ENCODE peak calls at places on chromosomes 11 and 22, in ten cellular contexts. H is spleen, D is GM12878, N is lower leg skin, G is body of pancreas, E is stomach, P is uterus, U is A549, B is sigmoid colon, V is K562. O is an unnamed sample.

GRCh38 chr11:122816701-122817100 is 21.6 kb upstream of the CRTAM start:
- DNase-seq in N (no peak), D (no peak), E (no peak), B (no peak), U (no peak), G (no peak), V (no peak), P (no peak), H (no peak), O (no peak)

GRCh38 chr22:50445071-50445879 is 29.6 kb downstream of the SBF1 start:
- DNase-seq in U (no peak), B (no peak), G (no peak), V (no peak), N (no peak), D (no peak), H (no peak), P (no peak), E (peak), O (no peak)

GRCh38 chr22:38736257-38736570 is 19.6 kb downstream of the SUN2 start:
- DNase-seq in B (no peak), V (no peak), U (no peak), N (no peak), D (no peak), P (no peak), H (no peak), G (no peak), E (no peak), O (no peak)

GRCh38 chr22:39013923-39014722 is at the start of gene APOBEC3C:
- DNase-seq in D (peak), G (peak), P (peak), U (peak), B (peak), E (peak), H (peak), N (peak), V (peak), O (peak)

GRCh38 chr22:45163074-45163416 is 680 bp upstream of the NUP50 start:
- DNase-seq in N (no peak), P (no peak), D (no peak), B (peak), V (peak), G (peak), E (no peak), U (peak), H (no peak), O (peak)

GRCh38 chr11:18171377-18172000 is 1.1 kb upstream of the MRGPRX4 start:
- DNase-seq in U (peak), B (no peak), G (no peak), P (no peak), H (no peak), D (no peak), N (no peak), V (peak), E (no peak), O (no peak)

GRCh38 chr11:72038491-72038890 is 39.8 kb downstream of the IL18BP start:
- DNase-seq in E (peak), N (peak), B (peak), P (peak), H (no peak), U (no peak), G (peak), V (peak), D (no peak), O (peak)

GRCh38 chr22:35409783-35410662 is 10.1 kb downstream of the MCM5 start:
- DNase-seq in U (no peak), B (no peak), N (no peak), V (no peak), G (no peak), P (no peak), D (peak), E (no peak), H (peak), O (no peak)

GRCh38 chr11:10348650-10349280 is 43.9 kb downstream of the ADM start:
- DNase-seq in H (no peak), D (no peak), U (no peak), B (no peak), E (no peak), G (no peak), N (no peak), P (no peak), V (no peak), O (no peak)

GRCh38 chr22:38820021-38820420 is 23.8 kb downstream of the NPTXR start:
- DNase-seq in V (no peak), P (no peak), H (no peak), D (no peak), U (no peak), G (no peak), E (no peak), N (no peak), B (no peak), O (no peak)

GRCh38 chr11:115146425-115146824 is 357.8 kb downstream of the CADM1 start:
- DNase-seq in V (no peak), U (no peak), B (no peak), H (no peak), N (no peak), D (no peak), E (no peak), G (no peak), P (no peak), O (no peak)

GRCh38 chr22:25488244-25489020 is 76.0 kb upstream of the GRK3 start:
- DNase-seq in B (no peak), G (peak), N (no peak), U (peak), D (peak), H (no peak), V (no peak), P (peak), E (peak), O (no peak)

GRCh38 chr11:17718510-17718962 is 835 bp upstream of the MYOD1 start:
- DNase-seq in P (no peak), B (no peak), V (no peak), D (no peak), H (no peak), N (no peak), G (no peak), E (no peak), U (no peak), O (no peak)

GRCh38 chr11:10742460-10743208 is 8.4 kb upstream of the CTR9 start:
- DNase-seq in D (no peak), G (no peak), E (no peak), P (peak), U (no peak), H (no peak), V (peak), B (no peak), N (no peak), O (peak)

GRCh38 chr11:64842851-64843841 is 1.3 kb downstream of the CDC42BPG start:
- DNase-seq in D (no peak), G (peak), B (no peak), E (peak), H (peak), V (peak), P (no peak), U (peak), N (no peak), O (no peak)

GRCh38 chr11:72553748-72554147 is 119.4 kb upstream of the CLPB start:
- DNase-seq in D (no peak), B (no peak), V (peak), H (no peak), E (no peak), P (no peak), U (no peak), N (peak), G (no peak), O (peak)

GRCh38 chr22:43113516-43114251 is 3.1 kb downstream of the BIK start:
- DNase-seq in G (peak), U (no peak), B (no peak), H (no peak), N (no peak), E (peak), V (no peak), D (no peak), P (no peak), O (no peak)

GRCh38 chr11:61027141-61027840 is 55.8 kb downstream of the CD6 start:
- DNase-seq in P (no peak), B (peak), U (no peak), N (no peak), E (no peak), V (no peak), H (no peak), D (no peak), G (no peak), O (no peak)

GRCh38 chr22:21760640-21761039 is 25.0 kb upstream of the YPEL1 start:
- DNase-seq in H (no peak), D (no peak), B (no peak), V (peak), N (no peak), P (no peak), E (no peak), U (no peak), G (no peak), O (no peak)

GRCh38 chr11:19553683-19554333 is 158.8 kb upstream of the NAV2 start:
- DNase-seq in D (no peak), B (peak), G (peak), H (peak), V (peak), P (peak), N (peak), U (peak), E (peak), O (peak)

GRCh38 chr22:39514373-39514973 is 5.9 kb upstream of the ATF4 start:
- DNase-seq in U (peak), H (no peak), P (peak), V (no peak), D (no peak), E (peak), G (no peak), B (no peak), N (no peak), O (peak)

GRCh38 chr11:16784097-16784496 is 45.6 kb downstream of the C11orf58 start:
- DNase-seq in E (no peak), V (no peak), B (no peak), P (no peak), N (no peak), H (no peak), U (no peak), D (no peak), G (no peak), O (no peak)

GRCh38 chr11:10659339-10660216 is 34.0 kb downstream of the IRAG1 start:
- DNase-seq in V (peak), G (peak), D (no peak), P (peak), U (peak), B (peak), H (no peak), N (peak), E (no peak), O (peak)

GRCh38 chr11:34600339-34601084 is 20.4 kb upstream of the EHF start:
- DNase-seq in G (peak), H (no peak), D (no peak), U (peak), N (no peak), P (no peak), E (peak), B (no peak), V (peak), O (no peak)

GRCh38 chr11:75174781-75175370 is 24.0 kb downstream of the SLCO2B1 start:
- DNase-seq in P (peak), D (no peak), U (no peak), G (no peak), E (no peak), H (no peak), B (peak), N (no peak), V (no peak), O (no peak)

GRCh38 chr11:12167098-12167999 is 57.0 kb downstream of the MICAL2 start:
- DNase-seq in U (peak), G (no peak), P (no peak), H (no peak), N (peak), D (no peak), B (no peak), V (peak), E (no peak), O (peak)

GRCh38 chr11:103618532-103618931 is 417.9 kb upstream of the DDI1 start:
- DNase-seq in E (no peak), V (no peak), D (no peak), N (no peak), U (no peak), B (no peak), G (no peak), P (no peak), H (no peak), O (no peak)

GRCh38 chr11:44797886-44798683 is 71.3 kb downstream of the TSPAN18 start:
- DNase-seq in N (no peak), E (no peak), G (no peak), H (peak), B (no peak), U (no peak), D (no peak), V (no peak), P (no peak), O (no peak)

GRCh38 chr11:109853156-109853776 is 239.9 kb upstream of the ZC3H12C start:
- DNase-seq in G (no peak), V (peak), P (no peak), U (no peak), D (peak), H (no peak), B (no peak), N (no peak), E (no peak), O (peak)

GRCh38 chr22:29621761-29622526 is 18.5 kb downstream of the NF2 start:
- DNase-seq in E (no peak), H (no peak), G (no peak), N (no peak), D (no peak), B (no peak), U (peak), P (no peak), V (no peak), O (no peak)

GRCh38 chr11:12285106-12285505 is 92.3 kb upstream of the PARVA start:
- DNase-seq in G (no peak), U (no peak), B (no peak), E (no peak), P (no peak), D (no peak), V (no peak), H (no peak), N (peak), O (no peak)

GRCh38 chr11:95138448-95138847 is 48.8 kb downstream of the ENDOD1 start:
- DNase-seq in H (no peak), N (no peak), D (no peak), U (no peak), B (no peak), V (no peak), G (no peak), P (no peak), E (no peak), O (peak)

GRCh38 chr11:105780781-105781525 is 171.1 kb downstream of the GRIA4 start:
- DNase-seq in V (no peak), H (no peak), D (no peak), P (no peak), E (no peak), G (no peak), U (no peak), B (no peak), N (no peak), O (no peak)

GRCh38 chr22:50089231-50090140 is at the start of gene MOV10L1:
- DNase-seq in E (no peak), P (no peak), U (no peak), B (no peak), N (no peak), H (peak), D (no peak), V (peak), G (no peak), O (peak)

GRCh38 chr22:35661377-35661937 is 13.2 kb downstream of the APOL6 start:
- DNase-seq in P (no peak), U (no peak), H (no peak), N (no peak), D (no peak), G (no peak), B (no peak), E (no peak), V (no peak), O (peak)

GRCh38 chr22:19849800-19850481 is 4.7 kb downstream of the GNB1L start:
- DNase-seq in P (no peak), U (no peak), D (no peak), V (no peak), G (peak), H (no peak), E (peak), N (no peak), B (peak), O (no peak)

DNA sequence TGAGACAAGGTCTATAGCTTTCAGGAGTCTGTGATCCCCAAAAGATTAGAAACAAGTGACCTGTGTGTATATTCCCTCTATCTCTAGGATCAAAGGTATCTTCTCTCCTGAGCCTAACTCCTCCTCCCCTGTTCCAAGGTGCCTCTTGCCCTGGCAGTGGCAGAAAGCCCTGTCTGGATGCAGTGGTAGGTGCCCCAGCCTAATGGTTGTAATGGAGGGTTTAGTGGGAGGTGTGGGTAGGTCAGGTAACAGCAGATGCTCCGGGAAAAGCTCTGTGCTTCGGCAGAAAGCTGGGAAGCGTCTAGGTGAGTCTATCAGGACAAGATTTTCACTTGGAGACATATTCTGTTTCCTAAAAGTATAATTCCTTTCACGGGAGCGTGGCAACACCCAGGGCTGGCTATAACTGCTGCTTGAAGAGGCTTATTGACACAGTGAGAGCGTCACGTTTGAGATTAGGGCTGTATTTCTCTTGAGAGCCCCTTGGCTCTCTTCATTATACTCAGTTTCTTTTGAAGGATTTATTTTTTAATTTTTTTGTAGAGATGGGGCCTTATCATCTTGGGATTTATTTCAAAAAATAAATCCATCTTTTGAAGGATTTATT is 49.5 kb downstream of the PRR5L start:
- DNase-seq in D (no peak), H (no peak), P (no peak), N (no peak), E (no peak), V (no peak), B (no peak), U (no peak), G (no peak), O (no peak)
- TF ChIP-seq POLR2A in D (no peak), H (no peak), P (no peak), N (no peak), E (no peak), V (no peak), B (no peak), U (no peak), G (no peak), O (no peak)

DNA sequence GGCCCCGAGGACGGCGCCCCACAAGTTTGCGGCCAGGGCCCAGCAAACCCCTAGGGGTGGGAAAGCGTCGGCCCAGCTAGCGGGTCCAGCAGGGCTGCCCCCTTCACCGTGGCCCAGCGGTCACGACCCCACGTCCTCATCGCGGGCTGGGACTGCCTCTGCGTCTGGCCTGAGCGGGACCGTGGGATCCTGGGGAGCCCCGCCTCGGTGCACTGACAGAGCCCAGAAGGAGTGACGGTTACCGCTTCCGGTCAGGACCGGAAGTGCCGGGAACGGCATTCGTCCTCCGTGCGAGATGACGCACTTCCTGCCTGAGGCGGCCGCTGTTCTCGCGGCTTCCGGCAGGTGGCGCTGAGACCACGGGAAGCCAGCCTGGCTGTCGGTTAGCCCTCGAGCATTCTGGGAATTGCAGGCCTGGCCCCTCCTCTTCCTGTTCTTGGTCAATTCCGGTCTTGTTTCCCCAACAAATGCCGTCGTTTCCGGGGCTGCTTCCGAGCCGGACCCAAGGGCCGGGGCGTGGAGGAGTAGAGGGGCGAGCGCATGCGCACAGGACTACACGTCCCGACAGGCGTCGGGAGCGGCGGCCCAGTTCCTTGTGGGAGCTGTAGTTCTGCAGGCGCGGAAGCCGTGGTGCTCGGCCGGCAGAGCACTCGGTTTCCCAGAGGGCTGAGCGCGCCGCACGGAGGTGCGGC is at the start of gene TSSC4:
- DNase-seq in U (peak), G (peak), E (peak), N (peak), V (peak), B (peak), H (peak), P (peak), D (peak), O (peak)
- TF ChIP-seq POLR2A in U (peak), G (peak), E (no peak), N (peak), V (peak), B (peak), H (peak), P (peak), D (peak), O (peak)

GRCh38 chr11:267491-267994 is 10.7 kb upstream of the NLRP6 start:
- DNase-seq in D (peak), N (peak), U (peak), P (peak), B (peak), H (peak), V (peak), G (peak), E (peak), O (peak)
- TF ChIP-seq POLR2A in D (no peak), N (no peak), U (no peak), P (no peak), B (no peak), H (no peak), V (no peak), G (peak), E (no peak), O (peak)

GRCh38 chr11:59555601-59556114 is 44.3 kb downstream of the OR4D9 start:
- DNase-seq in D (no peak), V (no peak), B (no peak), N (no peak), P (no peak), U (no peak), E (no peak), G (no peak), H (no peak), O (peak)
- TF ChIP-seq POLR2A in D (no peak), V (no peak), B (no peak), N (no peak), P (no peak), U (no peak), E (no peak), G (no peak), H (no peak), O (no peak)

GRCh38 chr11:121451982-121452608 is at the start of gene SORL1:
- DNase-seq in D (no peak), E (peak), P (peak), V (peak), H (peak), G (peak), N (peak), U (peak), B (peak), O (peak)
- TF ChIP-seq POLR2A in D (peak), E (no peak), P (no peak), V (no peak), H (no peak), G (peak), N (no peak), U (peak), B (no peak), O (no peak)

GRCh38 chr11:47768090-47768620 is 1.0 kb upstream of the FNBP4 start:
- DNase-seq in U (peak), B (peak), E (peak), G (peak), V (no peak), P (peak), H (peak), D (no peak), N (peak), O (peak)
- TF ChIP-seq POLR2A in U (peak), B (peak), E (no peak), G (peak), V (no peak), P (peak), H (no peak), D (no peak), N (peak), O (no peak)

DNA sequence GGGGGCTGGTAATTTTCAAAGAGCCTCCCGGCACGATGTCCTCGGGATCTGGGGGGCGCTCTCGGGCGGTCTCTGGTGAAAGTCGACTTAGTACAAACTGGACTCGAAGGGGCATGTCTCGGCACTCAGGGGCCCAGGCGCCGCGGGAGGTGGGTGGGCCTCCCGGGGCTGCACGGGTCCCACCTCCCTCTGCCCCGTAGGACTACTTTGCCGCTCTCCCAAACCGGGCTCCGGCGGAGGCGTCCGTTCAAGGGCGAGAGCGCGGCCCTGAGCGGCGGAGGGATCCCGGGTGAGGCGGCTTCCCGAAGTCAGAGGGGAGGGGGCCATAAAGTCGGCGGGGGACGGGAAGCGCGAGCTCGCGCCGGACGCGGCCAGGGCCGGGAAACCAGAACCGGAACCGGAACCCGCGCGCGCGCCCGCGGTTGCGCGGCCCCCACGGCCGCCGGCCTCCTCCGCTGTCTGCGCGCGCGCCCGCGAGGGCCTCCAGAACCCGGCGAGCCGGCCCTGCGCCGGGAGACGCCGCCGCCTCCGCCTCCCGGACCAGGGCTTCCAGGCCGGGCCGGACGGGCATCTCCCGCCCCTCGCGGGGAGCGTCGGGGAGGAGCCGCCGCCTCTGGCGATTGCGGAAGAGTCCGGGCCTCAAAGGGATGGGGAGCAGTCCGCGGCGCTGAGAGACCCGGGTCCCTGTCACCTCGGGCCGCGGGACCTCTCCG is at the start of gene ARHGEF12:
- DNase-seq in H (peak), V (peak), N (peak), E (peak), D (peak), B (peak), U (peak), P (peak), G (peak), O (peak)
- TF ChIP-seq POLR2A in H (no peak), V (peak), N (no peak), E (no peak), D (peak), B (peak), U (peak), P (peak), G (peak), O (peak)

GRCh38 chr11:33015621-33016551 is at the start of gene DEPDC7:
- DNase-seq in P (peak), V (peak), H (peak), U (peak), D (no peak), B (peak), G (peak), N (peak), E (peak), O (peak)
- TF ChIP-seq POLR2A in P (no peak), V (peak), H (no peak), U (peak), D (no peak), B (no peak), G (peak), N (no peak), E (no peak), O (no peak)

O was measured in erythroblast.